ENCODE peak calls at places on chromosomes 6 and 20, in four cellular contexts. M, C, U and L are unnamed samples.

GRCh38 chr20:45094201-45094600 is 6.7 kb downstream of the KCNS1 start:
- DNase-seq in U (no peak), C (no peak), M (no peak), L (no peak)

GRCh38 chr6:149642829-149643580 is 5.5 kb downstream of the KATNA1 start:
- DNase-seq in U (no peak), M (no peak), C (peak; percentile 42), L (no peak)

GRCh38 chr6:20426177-20427082 is 24.8 kb downstream of the E2F3 start:
- DNase-seq in M (peak; percentile 39), U (no peak), C (no peak), L (peak; percentile 91)

GRCh38 chr6:113065606-113066005 is 718.5 kb downstream of the RFPL4B start:
- DNase-seq in U (no peak), C (peak; percentile 43), M (no peak), L (peak; percentile 8)

GRCh38 chr6:5135783-5136376 is 50.7 kb downstream of the PPP1R3G start:
- DNase-seq in M (no peak), U (peak; percentile 49), C (no peak), L (peak; percentile 24)

GRCh38 chr6:82783587-82784253 is 281.9 kb downstream of the UBE3D start:
- DNase-seq in M (no peak), C (no peak), U (peak; percentile 7), L (no peak)

GRCh38 chr6:147246853-147247635 is 42.8 kb downstream of the STXBP5 start:
- DNase-seq in M (no peak), U (no peak), C (peak; percentile 7), L (no peak)

GRCh38 chr6:107657755-107658461 is 166.2 kb downstream of the SCML4 start:
- DNase-seq in M (peak; percentile 56), U (no peak), C (peak; percentile 86), L (no peak)

GRCh38 chr6:126701799-126702198 is 361.9 kb downstream of the CENPW start:
- DNase-seq in C (peak; percentile 28), M (no peak), U (no peak), L (no peak)

GRCh38 chr6:152984387-152984872 is 1.6 kb upstream of the FBXO5 start:
- DNase-seq in M (no peak), C (no peak), U (no peak), L (no peak)

GRCh38 chr20:58622671-58623578 is 28.2 kb upstream of the STX16 start:
- DNase-seq in M (no peak), U (no peak), C (peak; percentile 33), L (no peak)

GRCh38 chr20:33279261-33279910 is 3.6 kb upstream of the BPIFB1 start:
- DNase-seq in C (no peak), M (no peak), U (no peak), L (peak; percentile 65)

GRCh38 chr6:53544050-53544499 is 826 bp downstream of the GCLC start:
- DNase-seq in U (no peak), C (peak; percentile 27), M (no peak), L (no peak)

GRCh38 chr20:574297-574942 is 30.8 kb upstream of the CSNK2A1 start:
- DNase-seq in U (no peak), M (peak; percentile 67), C (no peak), L (no peak)

GRCh38 chr20:845226-845868 is 11.8 kb downstream of the FAM110A start:
- DNase-seq in C (no peak), U (no peak), M (no peak), L (no peak)

GRCh38 chr6:55963301-55963700 is 87.9 kb upstream of the BMP5 start:
- DNase-seq in U (no peak), M (no peak), C (no peak), L (no peak)

GRCh38 chr6:159904497-159904911 is 13.7 kb downstream of the MAS1 start:
- DNase-seq in C (no peak), M (no peak), U (no peak), L (no peak)

GRCh38 chr6:168328086-168328485 is 8.5 kb upstream of the DACT2 start:
- DNase-seq in C (no peak), U (no peak), M (no peak), L (no peak)

GRCh38 chr6:70843328-70843918 is 113.4 kb downstream of the B3GAT2 start:
- DNase-seq in C (no peak), M (no peak), U (peak; percentile 1), L (no peak)
- TF ChIP-seq CTCF in C (no peak), M (no peak), U (no peak), L (no peak)

DNA sequence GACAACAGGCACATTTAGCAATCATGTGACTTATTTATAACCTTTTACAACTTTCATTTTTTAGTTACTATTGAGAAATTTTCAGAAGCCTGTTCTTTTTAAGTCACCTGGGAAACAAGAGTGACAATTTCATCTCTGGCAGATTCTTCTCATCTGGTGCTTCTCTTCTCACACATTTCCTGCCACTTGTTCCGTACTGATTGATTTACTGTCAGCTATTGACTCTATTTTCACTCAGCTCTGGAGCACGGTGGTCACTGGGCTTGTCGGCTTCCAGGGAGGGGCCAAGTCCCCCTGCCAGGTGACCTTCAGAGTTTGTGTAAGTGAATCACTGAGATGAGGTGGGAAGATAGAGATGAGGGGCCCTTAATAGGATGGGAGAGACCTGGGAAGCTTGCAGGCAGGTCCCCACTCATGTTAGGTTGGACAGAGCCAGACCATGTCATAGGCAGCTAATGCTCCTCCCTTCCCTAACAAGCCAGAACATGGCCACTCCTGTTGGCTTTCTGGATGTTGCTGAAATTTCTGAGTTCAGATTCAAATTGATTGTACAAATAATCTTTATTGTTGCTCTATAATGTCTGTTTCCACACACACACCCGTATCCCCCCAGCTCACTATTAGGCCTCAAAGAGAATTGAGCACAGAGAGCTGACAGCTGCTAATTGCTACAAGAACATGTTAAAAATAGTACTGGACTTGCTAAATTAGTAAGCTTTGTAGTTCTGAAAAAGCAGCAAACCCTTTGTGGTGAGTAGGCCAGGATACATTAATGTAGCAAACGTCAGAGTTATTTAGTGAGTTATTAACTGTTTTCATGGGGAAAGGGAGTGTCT is 13.3 kb downstream of the DUSP22 start:
- DNase-seq in U (no peak), C (no peak), M (no peak), L (no peak)
- H3K4me3 ChIP-seq in U (no peak overlapping the region), C (no peak overlapping the region), M (no peak overlapping the region), L (no peak overlapping the region)

GRCh38 chr6:41723178-41723935 is 12.1 kb downstream of the TFEB start:
- DNase-seq in M (peak; percentile 90), C (peak; percentile 91), U (peak; percentile 63), L (peak; percentile 28)
- TF ChIP-seq CTCF in M (peak; percentile 22), C (peak; percentile 23), U (no peak), L (no peak)

GRCh38 chr20:49672109-49672681 is 41.5 kb downstream of the B4GALT5 start:
- DNase-seq in M (no peak), U (no peak), C (no peak), L (no peak)

GRCh38 chr20:49668181-49668877 is 45.3 kb downstream of the B4GALT5 start:
- DNase-seq in M (peak; percentile 39), U (no peak), C (no peak), L (peak; percentile 16)

GRCh38 chr20:49669601-49670189 is 44.0 kb downstream of the B4GALT5 start:
- DNase-seq in M (no peak), U (no peak), C (no peak), L (no peak)

GRCh38 chr20:49674383-49675352 is 39.0 kb downstream of the B4GALT5 start:
- DNase-seq in U (peak; percentile 93), M (no peak), C (peak; percentile 30), L (no peak)

DNA sequence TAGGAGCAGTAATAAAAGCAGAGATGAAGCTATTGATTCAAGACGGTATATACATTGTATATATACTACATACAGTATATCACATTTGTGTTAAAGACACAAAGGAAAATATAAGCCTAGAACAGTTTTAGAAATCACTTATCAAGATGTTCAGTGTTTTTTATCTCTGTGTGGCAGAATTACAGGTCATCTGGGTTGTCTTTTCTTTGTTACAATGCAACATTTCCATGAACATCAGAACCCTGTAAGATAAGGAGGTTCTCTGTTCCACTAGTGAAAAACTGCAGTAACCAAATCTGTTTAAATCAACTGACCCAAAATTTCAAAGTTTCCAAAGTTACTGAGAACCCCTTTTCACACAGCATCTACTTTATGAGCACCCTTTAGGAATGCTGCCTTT is 42.2 kb downstream of the B4GALT5 start:
- DNase-seq in M (no peak), U (no peak), C (no peak), L (no peak)
- H3K4me3 ChIP-seq in M (no peak overlapping the region), U (no peak overlapping the region), C (no peak overlapping the region), L (no peak overlapping the region)

GRCh38 chr6:34441526-34441925 is 15.7 kb upstream of the RPS10 start:
- DNase-seq in U (no peak), C (no peak), M (no peak), L (no peak)

GRCh38 chr6:34447381-34447780 is 18.5 kb upstream of the PACSIN1 start:
- DNase-seq in U (no peak), M (no peak), C (no peak), L (no peak)

GRCh38 chr6:34451192-34451591 is 14.7 kb upstream of the PACSIN1 start:
- DNase-seq in M (no peak), C (no peak), U (no peak), L (no peak)

GRCh38 chr6:34447915-34448314 is 18.0 kb upstream of the PACSIN1 start:
- DNase-seq in C (no peak), M (no peak), U (no peak), L (no peak)

GRCh38 chr6:34445313-34445860 is 19.5 kb upstream of the RPS10 start:
- DNase-seq in C (no peak), M (no peak), U (no peak), L (no peak)
- TF ChIP-seq CTCF in C (no peak), M (no peak), U (no peak), L (no peak)

GRCh38 chr6:87682310-87682709 is 19.7 kb downstream of the AKIRIN2 start:
- DNase-seq in M (no peak), C (no peak), U (no peak), L (no peak)
- H3K4me3 ChIP-seq in M (no peak overlapping the region), C (no peak overlapping the region), U (no peak overlapping the region), L (no peak overlapping the region)

GRCh38 chr20:50344232-50345071 is 153.8 kb downstream of the CEBPB start:
- DNase-seq in M (no peak), U (peak; percentile 40), C (no peak), L (no peak)
- TF ChIP-seq CTCF in M (no peak), U (peak; percentile 19), C (peak; percentile 27), L (no peak)

DNA sequence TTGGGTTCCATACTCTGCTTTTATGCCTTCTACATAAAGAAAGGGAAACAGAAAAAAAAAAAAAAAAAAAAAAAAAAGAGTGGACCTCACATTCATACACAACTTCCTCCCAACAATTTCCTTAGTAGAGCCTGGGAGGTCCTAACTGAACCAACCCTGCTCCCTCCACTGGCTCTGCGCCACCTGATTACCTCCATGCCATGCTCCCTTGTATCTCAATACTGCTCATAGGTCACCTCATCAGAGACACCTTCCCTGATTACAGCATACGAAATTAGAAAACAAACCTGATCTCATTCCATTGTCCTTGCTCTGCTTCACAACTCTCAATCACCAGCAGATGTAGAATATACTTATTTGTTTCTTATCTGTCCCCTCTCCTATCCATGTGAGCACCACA is 134.2 kb upstream of the EYA4 start:
- DNase-seq in M (no peak), C (no peak), U (no peak), L (no peak)
- H3K4me3 ChIP-seq in M (no peak overlapping the region), C (no peak overlapping the region), U (no peak overlapping the region), L (no peak overlapping the region)

GRCh38 chr6:139054001-139054400 is 25.5 kb downstream of the ABRACL start:
- DNase-seq in U (no peak), M (no peak), C (no peak), L (no peak)

GRCh38 chr6:139047677-139048076 is 19.1 kb downstream of the ABRACL start:
- DNase-seq in C (no peak), M (no peak), U (no peak), L (no peak)

GRCh38 chr6:139051396-139052070 is 23.0 kb downstream of the ABRACL start:
- DNase-seq in U (no peak), C (no peak), M (no peak), L (no peak)

GRCh38 chr6:139050770-139051313 is 22.3 kb downstream of the ABRACL start:
- DNase-seq in U (no peak), C (no peak), M (no peak), L (peak; percentile 2)
- TF ChIP-seq CTCF in U (no peak), C (no peak), M (no peak), L (no peak)